ENCODE peak calls at places on chromosomes 13 and 19, in four cellular contexts. U, I, O and C are unnamed samples.

GRCh38 chr13:69274231-69274630 is 833.4 kb upstream of the ATXN8OS start:
- DNase-seq in U (no peak), I (no peak), O (no peak), C (no peak)

GRCh38 chr13:87661471-87661870 is 9.7 kb upstream of the SLITRK5 start:
- DNase-seq in U (no peak), I (no peak), O (no peak), C (no peak)

GRCh38 chr19:55080915-55081772 is 5.5 kb downstream of the EPS8L1 start:
- DNase-seq in U (peak; percentile 79), I (peak; percentile 90), O (peak; percentile 77), C (peak; percentile 84)

GRCh38 chr19:53328967-53329366 is 4.6 kb upstream of the ZNF845 start:
- DNase-seq in U (peak; percentile 41), I (no peak), O (no peak), C (peak; percentile 83)

GRCh38 chr13:104683789-104684188 is 1617.6 kb upstream of the SLC10A2 start:
- DNase-seq in U (no peak), I (no peak), O (no peak), C (no peak)

GRCh38 chr19:1066748-1067340 is at the start of gene ARHGAP45:
- DNase-seq in U (no peak), I (peak; percentile 87), O (no peak), C (peak; percentile 43)

GRCh38 chr13:111876506-111876905 is 190.4 kb upstream of the SOX1 start:
- DNase-seq in U (no peak), I (no peak), O (no peak), C (no peak)

GRCh38 chr13:113947321-113948033 is 26.4 kb downstream of the C13orf46 start:
- DNase-seq in U (peak; percentile 70), I (no peak), O (no peak), C (peak; percentile 84)

GRCh38 chr19:28530406-28531035 is 682.4 kb downstream of the UQCRFS1 start:
- DNase-seq in U (no peak), I (no peak), O (no peak), C (no peak)

GRCh38 chr19:47405854-47406417 is 13.4 kb downstream of the MEIS3 start:
- DNase-seq in U (no peak), I (no peak), O (no peak), C (no peak)

GRCh38 chr13:73971481-73971880 is 162.7 kb downstream of the KLF12 start:
- DNase-seq in U (no peak), I (peak; percentile 43), O (no peak), C (no peak)

GRCh38 chr13:99307648-99308339 is 595 bp upstream of the GPR183 start:
- DNase-seq in U (peak; percentile 61), I (no peak), O (no peak), C (no peak)

GRCh38 chr19:6065685-6066365 is 44.5 kb downstream of the RFX2 start:
- DNase-seq in U (no peak), I (no peak), O (peak; percentile 66), C (peak; percentile 30)

GRCh38 chr19:6011794-6012193 is 33.9 kb upstream of the RANBP3 start:
- DNase-seq in U (no peak), I (no peak), O (no peak), C (no peak)

GRCh38 chr13:36420437-36420891 is 11.8 kb upstream of the CCNA1 start:
- DNase-seq in U (peak; percentile 85), I (peak; percentile 71), O (peak; percentile 53), C (no peak)

GRCh38 chr19:6717441-6717971 is 2.9 kb downstream of the C3 start:
- DNase-seq in U (no peak), I (no peak), O (no peak), C (no peak)

GRCh38 chr19:31286491-31286890 is 62.7 kb downstream of the TSHZ3 start:
- DNase-seq in U (no peak), I (no peak), O (no peak), C (no peak)

GRCh38 chr13:60754691-60755090 is 357.7 kb downstream of the TDRD3 start:
- DNase-seq in U (no peak), I (no peak), O (no peak), C (no peak)

GRCh38 chr19:31070676-31071075 is 278.6 kb downstream of the TSHZ3 start:
- DNase-seq in U (no peak), I (no peak), O (no peak), C (no peak)

GRCh38 chr19:4802711-4803110 is 11.2 kb downstream of the FEM1A start:
- DNase-seq in U (no peak), I (no peak), O (no peak), C (peak; percentile 44)

GRCh38 chr19:32224371-32225244 is 120.8 kb upstream of the ZNF507 start:
- DNase-seq in U (peak; percentile 58), I (peak; percentile 6), O (peak; percentile 91), C (peak; percentile 60)

GRCh38 chr19:38004505-38005223 is 97.7 kb downstream of the SIPA1L3 start:
- DNase-seq in U (peak; percentile 96), I (peak; percentile 93), O (peak; percentile 91), C (peak; percentile 81)
- H3K4me3 ChIP-seq in U (peak overlapping the region; percentile 17), I (peak overlapping the region; percentile 67), O (no peak overlapping the region), C (peak overlapping the region; percentile 55)

DNA sequence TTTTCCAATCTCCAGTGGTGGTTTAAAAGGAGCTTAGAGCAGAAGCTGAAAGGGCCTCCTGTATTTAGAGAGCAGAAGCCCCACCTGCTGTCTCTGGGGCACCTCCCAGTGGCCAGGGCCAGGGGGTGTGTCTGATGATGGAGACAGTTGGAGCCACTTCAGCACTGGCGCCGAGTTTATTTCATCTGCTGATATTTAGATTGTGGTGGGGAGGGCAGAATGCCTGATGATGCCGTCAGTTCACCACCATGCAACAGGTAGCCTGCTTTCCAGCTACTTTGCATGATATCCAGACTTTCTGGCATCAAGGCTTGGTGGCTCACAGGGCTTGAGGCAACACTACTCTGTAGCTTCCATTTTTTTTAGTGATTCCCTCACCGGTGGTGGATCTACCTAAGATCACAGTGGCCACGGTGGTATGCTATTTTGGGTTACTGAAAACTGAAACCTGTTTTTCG is 371.9 kb downstream of the KCNRG start:
- DNase-seq in U (no peak), I (peak; percentile 75), O (no peak), C (peak; percentile 61)
- H3K27ac ChIP-seq in U (peak overlapping the region; percentile 89), I (no peak overlapping the region), O (no peak overlapping the region), C (peak overlapping the region; percentile 96)

DNA sequence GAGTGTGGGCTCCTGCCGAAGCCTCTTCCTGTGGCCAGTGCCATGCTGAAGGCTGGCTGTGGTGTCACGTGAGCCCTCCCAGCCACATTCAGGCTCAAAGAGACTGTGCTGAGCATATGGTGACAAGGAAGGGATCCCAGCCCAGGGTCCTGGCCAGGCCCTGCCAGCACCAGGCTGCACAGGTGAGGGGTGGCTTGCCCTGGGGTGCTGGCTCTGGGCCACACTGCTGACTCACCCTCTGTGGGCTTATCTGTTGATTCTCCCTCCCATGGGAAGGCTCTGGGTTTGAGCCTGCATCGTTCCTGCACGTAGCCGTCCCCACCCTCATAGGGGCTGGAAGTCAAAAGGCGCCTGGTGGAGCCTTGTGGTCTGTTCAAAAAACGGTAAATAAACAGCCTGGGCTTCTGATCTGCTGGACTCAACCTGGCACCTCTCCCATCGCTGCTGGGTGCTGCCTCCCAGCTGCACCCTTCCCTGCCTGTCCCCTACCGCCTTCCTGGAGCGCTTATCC is 31.1 kb downstream of the DNM2 start:
- DNase-seq in U (peak; percentile 59), I (no peak), O (peak; percentile 51), C (peak; percentile 39)
- H3K4me1 ChIP-seq in U (peaks cover 5% of the 10 kb centered on the region), I (peaks cover 8% of the 10 kb centered on the region), O (peaks cover 68% of the 10 kb centered on the region), C (peaks cover 47% of the 10 kb centered on the region)

GRCh38 chr19:16604615-16605014 is 23.4 kb downstream of the MED26 start:
- DNase-seq in U (no peak), I (no peak), O (no peak), C (no peak)

GRCh38 chr19:16603090-16603489 is 24.9 kb downstream of the MED26 start:
- DNase-seq in U (peak; percentile 32), I (no peak), O (no peak), C (no peak)

GRCh38 chr19:16605115-16605514 is 22.9 kb downstream of the MED26 start:
- DNase-seq in U (no peak), I (no peak), O (no peak), C (no peak)

GRCh38 chr19:16607819-16608218 is 20.2 kb downstream of the MED26 start:
- DNase-seq in U (no peak), I (no peak), O (no peak), C (no peak)

DNA sequence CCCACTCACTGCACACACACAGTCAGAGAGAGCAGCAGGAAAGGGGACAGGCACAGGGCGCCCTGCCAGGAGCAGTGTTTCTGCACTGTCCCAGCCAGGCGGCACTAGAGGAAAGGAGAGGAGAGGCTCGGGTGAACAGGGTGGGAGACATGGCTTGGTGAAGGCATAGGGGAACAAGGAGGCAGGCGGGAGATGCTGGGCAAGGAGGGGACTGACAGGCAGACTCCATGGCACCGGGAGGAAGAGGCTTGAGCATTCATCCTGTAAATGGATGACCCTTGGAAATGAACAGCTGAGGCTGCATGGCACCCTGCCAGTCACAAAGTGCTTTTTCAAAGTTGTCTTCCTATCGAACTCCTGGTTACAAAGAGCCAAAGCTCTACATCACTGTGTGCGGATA is 22.5 kb downstream of the MED26 start:
- DNase-seq in U (no peak), I (no peak), O (no peak), C (no peak)
- H3K4me3 ChIP-seq in U (no peak overlapping the region), I (peak overlapping the region; percentile 19), O (no peak overlapping the region), C (no peak overlapping the region)

DNA sequence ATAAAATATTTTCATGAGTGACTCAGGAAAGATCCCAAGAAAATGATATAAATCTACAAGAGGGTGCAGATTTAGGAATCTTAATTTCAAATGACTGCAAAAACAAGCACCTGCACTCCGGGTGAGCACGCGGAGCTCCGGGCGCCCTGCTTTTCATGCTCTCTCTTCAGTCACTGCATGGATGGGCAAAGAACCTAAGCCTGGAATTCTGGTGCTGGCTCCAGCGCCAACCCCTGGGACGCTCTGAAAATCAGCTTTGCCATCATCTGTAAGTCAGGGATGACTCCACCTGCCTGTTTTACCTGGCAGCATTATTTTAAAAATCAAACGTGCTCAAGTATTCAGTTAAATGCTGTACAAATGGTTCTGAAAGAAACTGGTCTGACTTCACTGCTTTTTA is 81.3 kb downstream of the COL4A1 start:
- DNase-seq in U (no peak), I (no peak), O (no peak), C (no peak)
- H3K27ac ChIP-seq in U (no peak overlapping the region), I (no peak overlapping the region), O (no peak overlapping the region), C (no peak overlapping the region)